ENCODE peak calls at places on chromosomes 3 and 15, in four cellular contexts. P is mucosa of gallbladder, W is AG10803, I is activated gamma-delta T cell treated with Interleukin-2 at 50 U/mL for 16 hours. Z is an unnamed sample.

GRCh38 chr15:63712828-63713520 is 115.8 kb downstream of the FBXL22 start:
- DNase-seq in P (no peak), W (no peak), I (no peak), Z (no peak)

GRCh38 chr3:167406876-167407492 is 26.9 kb upstream of the ZBBX start:
- DNase-seq in P (peak; percentile 14), W (peak; percentile 20), I (no peak), Z (peak; percentile 38)

GRCh38 chr15:79942656-79943481 is 28.1 kb downstream of the BCL2A1 start:
- DNase-seq in P (no peak), W (no peak), I (no peak), Z (no peak)

GRCh38 chr3:183807881-183808280 is 17.5 kb downstream of the MAP6D1 start:
- DNase-seq in P (no peak), W (no peak), I (no peak), Z (no peak)

GRCh38 chr15:43150171-43150929 is 17.0 kb downstream of the TMEM62 start:
- DNase-seq in P (no peak), W (peak; percentile 97), I (no peak), Z (no peak)

GRCh38 chr3:37712918-37713819 is 148.5 kb upstream of the CTDSPL start:
- DNase-seq in P (no peak), W (peak; percentile 33), I (no peak), Z (no peak)

GRCh38 chr3:183046883-183047282 is 52.4 kb downstream of the MCCC1 start:
- DNase-seq in P (no peak), W (no peak), I (no peak), Z (no peak)

GRCh38 chr3:161854232-161854771 is 357.7 kb downstream of the OTOL1 start:
- DNase-seq in P (no peak), W (peak; percentile 58), I (no peak), Z (peak; percentile 35)